ENCODE peak calls at places on chromosomes 5 and 9, in nine cellular contexts. O is mesendoderm; P is COR-L47; S is C1 segment of cervical spinal cord; E is CD8-positive, alpha-beta memory T cell; J is mucosa of descending colon; Y is M059J; K is H9; B is activated effector memory CD4-positive, alpha-beta T cell treated with Interleukin-2 at 50 U/mL for 16 hours. D is an unnamed sample.

GRCh38 chr5:38871790-38872551 is 26.2 kb downstream of the OSMR start:
- DNase-seq in O (peak; percentile 61), P (no peak), S (no peak), E (no peak), J (no peak), Y (peak; percentile 98), K (no peak), B (no peak), D (no peak)

GRCh38 chr9:35470894-35471293 is 19.0 kb upstream of the RUSC2 start:
- DNase-seq in O (no peak), P (no peak), S (no peak), E (no peak), J (no peak), Y (no peak), K (no peak), B (no peak), D (no peak)

GRCh38 chr9:89610391-89610925 is 5.6 kb downstream of the GADD45G start:
- DNase-seq in O (no peak), P (no peak), S (no peak), E (no peak), J (no peak), Y (no peak), K (no peak), B (no peak), D (no peak)

GRCh38 chr5:144864113-144864512 is 693.4 kb downstream of the KCTD16 start:
- DNase-seq in O (no peak), P (peak; percentile 33), S (no peak), E (no peak), J (no peak), Y (no peak), K (no peak), B (no peak), D (no peak)

GRCh38 chr9:81851340-81851739 is 76.9 kb upstream of the SPATA31D4 start:
- DNase-seq in O (no peak), P (no peak), S (no peak), E (no peak), J (no peak), Y (no peak), K (no peak), B (no peak), D (no peak)

GRCh38 chr5:179176571-179177230 is 116.5 kb downstream of the ZNF354C start:
- DNase-seq in O (no peak), P (no peak), S (no peak), E (no peak), J (no peak), Y (no peak), K (no peak), B (no peak), D (no peak)

GRCh38 chr5:7852542-7852941 is 1.6 kb upstream of the CFAP90 start:
- DNase-seq in O (no peak), P (no peak), S (no peak), E (no peak), J (no peak), Y (peak; percentile 6), K (no peak), B (no peak), D (no peak)

GRCh38 chr9:76451234-76451633 is 7.7 kb upstream of the GCNT1 start:
- DNase-seq in O (no peak), P (no peak), S (no peak), E (no peak), J (no peak), Y (peak; percentile 86), K (no peak), B (no peak), D (no peak)

GRCh38 chr9:14164908-14165307 is 149.0 kb downstream of the NFIB start:
- DNase-seq in O (no peak), P (no peak), S (no peak), E (no peak), J (no peak), Y (no peak), K (no peak), B (no peak), D (no peak)

GRCh38 chr5:77645158-77645994 is 6.9 kb upstream of the OTP start:
- DNase-seq in O (no peak), P (peak; percentile 31), S (no peak), E (no peak), J (no peak), Y (peak; percentile 27), K (peak; percentile 66), B (no peak), D (peak; percentile 30)

D was measured in T-helper 2 cell.